ENCODE peak calls at places on chromosomes 1 and 21, in four cellular contexts. M, D, Y and Z are unnamed samples.

GRCh38 chr1:92538413-92539061 is 51.8 kb upstream of the GFI1 start:
- DNase-seq in M (no peak), D (peak; percentile 15), Y (no peak), Z (no peak)

GRCh38 chr1:38183094-38183493 is 136.5 kb upstream of the POU3F1 start:
- DNase-seq in M (no peak), D (no peak), Y (no peak), Z (no peak)

GRCh38 chr1:207863893-207864535 is 46.9 kb downstream of the CD34 start:
- DNase-seq in M (peak; percentile 49), D (no peak), Y (peak; percentile 66), Z (no peak)

GRCh38 chr1:222861057-222861456 is 46.2 kb downstream of the DISP1 start:
- DNase-seq in M (no peak), D (no peak), Y (no peak), Z (no peak)

GRCh38 chr1:11132571-11133293 is 33.1 kb upstream of the EXOSC10 start:
- DNase-seq in M (no peak), D (no peak), Y (no peak), Z (no peak)

GRCh38 chr1:67429011-67429527 is 1.1 kb downstream of the SERBP1 start:
- DNase-seq in M (peak; percentile 75), D (no peak), Y (peak; percentile 50), Z (no peak)

GRCh38 chr1:231279081-231279480 is 38.1 kb downstream of the GNPAT start:
- DNase-seq in M (no peak), D (peak; percentile 28), Y (no peak), Z (no peak)

GRCh38 chr1:56473582-56474270 is 105.6 kb downstream of the PLPP3 start:
- DNase-seq in M (no peak), D (peak; percentile 27), Y (no peak), Z (no peak)

GRCh38 chr1:6163191-6163972 is 16.7 kb downstream of the CHD5 start:
- DNase-seq in M (no peak), D (no peak), Y (no peak), Z (no peak)

GRCh38 chr1:236868625-236869467 is 73.8 kb downstream of the MTR start:
- DNase-seq in M (peak; percentile 84), D (peak; percentile 77), Y (no peak), Z (peak; percentile 28)

GRCh38 chr1:239184581-239185244 is 201.7 kb upstream of the CHRM3 start:
- DNase-seq in M (no peak), D (no peak), Y (no peak), Z (no peak)

GRCh38 chr1:107510347-107510746 is 369.5 kb downstream of the NTNG1 start:
- DNase-seq in M (no peak), D (no peak), Y (no peak), Z (no peak)

GRCh38 chr1:85607913-85608250 is 27.3 kb downstream of the CCN1 start:
- DNase-seq in M (no peak), D (peak; percentile 53), Y (no peak), Z (no peak)

GRCh38 chr1:117171900-117172501 is 38.7 kb downstream of the VTCN1 start:
- DNase-seq in M (no peak), D (peak; percentile 60), Y (no peak), Z (peak; percentile 22)

GRCh38 chr1:192668434-192668983 is 32.6 kb downstream of the RGS13 start:
- DNase-seq in M (no peak), D (no peak), Y (no peak), Z (peak; percentile 35)

GRCh38 chr21:39451332-39452206 is at the start of gene SH3BGR:
- DNase-seq in M (no peak), D (no peak), Y (no peak), Z (no peak)

GRCh38 chr1:54565113-54565501 is 17.1 kb downstream of the ACOT11 start:
- DNase-seq in M (no peak), D (no peak), Y (no peak), Z (no peak)

GRCh38 chr1:232142403-232143314 is 487.3 kb downstream of the SIPA1L2 start:
- DNase-seq in M (no peak), D (peak; percentile 82), Y (no peak), Z (no peak)

GRCh38 chr1:68011786-68012375 is 38.5 kb downstream of the DIRAS3 start:
- DNase-seq in M (no peak), D (peak; percentile 18), Y (no peak), Z (no peak)

GRCh38 chr1:182357177-182357576 is 34.4 kb downstream of the GLUL start:
- DNase-seq in M (no peak), D (no peak), Y (no peak), Z (no peak)

GRCh38 chr1:217919683-217920502 is 288.7 kb downstream of the SPATA17 start:
- DNase-seq in M (no peak), D (no peak), Y (no peak), Z (no peak)

GRCh38 chr1:90717665-90718410 is 736 bp upstream of the BARHL2 start:
- DNase-seq in M (no peak), D (peak; percentile 5), Y (no peak), Z (peak; percentile 81)

GRCh38 chr1:27299385-27300252 is 22.3 kb upstream of the TMEM222 start:
- DNase-seq in M (no peak), D (peak; percentile 100), Y (no peak), Z (peak; percentile 44)

GRCh38 chr1:229410692-229411433 is 23.0 kb downstream of the ACTA1 start:
- DNase-seq in M (peak; percentile 38), D (peak; percentile 49), Y (no peak), Z (peak; percentile 41)

GRCh38 chr1:31689821-31690220 is 14.0 kb downstream of the COL16A1 start:
- DNase-seq in M (no peak), D (peak; percentile 96), Y (no peak), Z (no peak)

GRCh38 chr21:27268290-27268689 is 301.4 kb upstream of the ADAMTS5 start:
- DNase-seq in M (no peak), D (peak; percentile 57), Y (no peak), Z (no peak)

GRCh38 chr21:41751621-41752020 is 15.2 kb downstream of the RIPK4 start:
- DNase-seq in M (no peak), D (no peak), Y (no peak), Z (no peak)

GRCh38 chr21:43866233-43866632 is 1.2 kb downstream of the AGPAT3 start:
- DNase-seq in M (peak; percentile 82), D (peak; percentile 57), Y (peak; percentile 60), Z (peak; percentile 65)

GRCh38 chr1:100622966-100623762 is 85.2 kb downstream of the GPR88 start:
- DNase-seq in M (no peak), D (peak; percentile 93), Y (no peak), Z (no peak)

GRCh38 chr21:38349111-38349746 is 92.4 kb downstream of the KCNJ15 start:
- DNase-seq in M (no peak), D (peak; percentile 6), Y (no peak), Z (no peak)

GRCh38 chr1:198939946-198940345 is 301.1 kb downstream of the PTPRC start:
- DNase-seq in M (no peak), D (no peak), Y (no peak), Z (no peak)

GRCh38 chr1:25253911-25254310 is 6.7 kb upstream of the RSRP1 start:
- DNase-seq in M (peak; percentile 31), D (peak; percentile 70), Y (no peak), Z (no peak)

GRCh38 chr1:38872401-38873026 is 634 bp downstream of the MYCBP start:
- DNase-seq in M (peak; percentile 69), D (peak; percentile 31), Y (peak; percentile 51), Z (peak; percentile 23)

GRCh38 chr1:19076841-19077616 is 120.6 kb upstream of the IFFO2 start:
- DNase-seq in M (no peak), D (no peak), Y (peak; percentile 36), Z (no peak)

GRCh38 chr1:180482425-180483275 is 19.7 kb downstream of the ACBD6 start:
- DNase-seq in M (peak; percentile 85), D (peak; percentile 67), Y (no peak), Z (peak; percentile 63)

GRCh38 chr21:21807598-21807903 is 809.3 kb downstream of the NCAM2 start:
- DNase-seq in M (no peak), D (no peak), Y (no peak), Z (no peak)

GRCh38 chr21:21801921-21802320 is 803.7 kb downstream of the NCAM2 start:
- DNase-seq in M (no peak), D (no peak), Y (no peak), Z (no peak)

DNA sequence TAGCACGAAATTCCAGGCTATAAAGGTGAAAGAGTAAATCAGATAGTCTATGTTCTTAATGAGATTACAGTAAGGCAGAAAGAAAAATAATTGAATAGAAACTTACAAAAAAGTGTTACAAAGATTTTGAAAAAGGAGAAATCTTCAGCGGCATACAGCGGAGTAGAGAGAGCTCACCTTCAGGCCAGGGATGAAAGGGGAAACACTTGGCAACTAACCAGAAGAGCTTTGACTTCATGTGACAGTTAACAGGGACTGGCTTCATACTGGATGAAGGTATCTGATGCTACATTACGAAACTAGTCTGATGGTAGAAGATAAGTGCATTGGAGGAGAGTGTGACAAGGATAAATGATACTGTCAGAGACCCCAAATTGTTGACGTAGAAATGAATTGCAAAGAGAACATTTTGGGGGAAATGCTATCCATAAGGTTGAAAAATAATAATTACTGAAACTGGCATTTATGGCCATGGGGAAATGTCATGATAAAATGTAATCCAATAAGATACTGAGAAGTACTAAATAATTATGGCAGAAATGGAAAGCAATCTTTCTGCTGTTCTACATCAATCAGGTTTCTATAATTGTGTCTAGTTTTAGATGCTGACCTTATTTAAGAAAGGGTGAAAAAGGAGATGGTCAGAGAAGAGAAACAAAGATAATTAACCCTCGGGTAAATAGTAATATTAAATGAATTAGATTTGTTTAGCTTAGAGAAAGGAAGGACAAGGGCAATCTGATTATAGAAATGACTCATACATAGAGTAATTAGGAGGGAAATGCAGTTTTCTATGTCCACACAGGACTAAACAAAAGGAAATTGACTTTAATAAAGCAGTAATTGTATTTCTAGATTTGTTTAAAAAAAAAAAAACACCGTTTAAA is 808.7 kb downstream of the NCAM2 start:
- DNase-seq in M (no peak), D (no peak), Y (no peak), Z (no peak)
- H3K9me3 ChIP-seq in M (peaks cover 34% of the 10 kb centered on the region), D (no peaks in the 10 kb centered on the region), Y (no peaks in the 10 kb centered on the region), Z (no peaks in the 10 kb centered on the region)

GRCh38 chr1:2826736-2827292 is 25.3 kb upstream of the TTC34 start:
- DNase-seq in M (no peak), D (no peak), Y (no peak), Z (no peak)
- H3K9me3 ChIP-seq in M (peaks cover 3% of the 10 kb centered on the region), D (peaks cover 70% of the 10 kb centered on the region), Y (no peaks in the 10 kb centered on the region), Z (no peaks in the 10 kb centered on the region)

GRCh38 chr1:17970757-17971156 is 136.8 kb upstream of the IGSF21 start:
- DNase-seq in M (peak; percentile 85), D (no peak), Y (no peak), Z (no peak)
- H3K9me3 ChIP-seq in M (no peaks in the 10 kb centered on the region), D (no peaks in the 10 kb centered on the region), Y (no peaks in the 10 kb centered on the region), Z (no peaks in the 10 kb centered on the region)

GRCh38 chr21:45935628-45936027 is 45.9 kb upstream of the COL6A1 start:
- DNase-seq in M (no peak), D (peak; percentile 63), Y (no peak), Z (no peak)
- H3K9me3 ChIP-seq in M (no peaks in the 10 kb centered on the region), D (peaks cover 29% of the 10 kb centered on the region), Y (no peaks in the 10 kb centered on the region), Z (no peaks in the 10 kb centered on the region)